ENCODE peak calls at places on chromosomes 12 and 14, in six cellular contexts. One of them, this sample, is unnamed.

GRCh38 chr14:60346706-60347105 is 97.7 kb downstream of the PPM1A start:
- DNase-seq in IMR-90: peak; percentile 4
- DNase-seq in H54: no peak
- DNase-seq in kidney tubule cell: peak; percentile 19
- DNase-seq in activated CD4-positive, alpha-beta T cell treated with anti-CD3 and anti-CD28 coated beads, Interleukin-2, amount 50 U/mL, for 1 hour: no peak
- DNase-seq in NCI-H446: no peak
- DNase-seq in this sample: no peak

GRCh38 chr12:53098982-53099651 is 1.6 kb downstream of the IGFBP6 start:
- DNase-seq in IMR-90: peak; percentile 95
- DNase-seq in H54: peak; percentile 96
- DNase-seq in kidney tubule cell: peak; percentile 93
- DNase-seq in activated CD4-positive, alpha-beta T cell treated with anti-CD3 and anti-CD28 coated beads, Interleukin-2, amount 50 U/mL, for 1 hour: peak; percentile 89
- DNase-seq in NCI-H446: peak; percentile 47
- DNase-seq in this sample: peak; percentile 95

GRCh38 chr12:58787021-58787760 is 133.1 kb downstream of the LRIG3 start:
- DNase-seq in IMR-90: no peak
- DNase-seq in H54: no peak
- DNase-seq in kidney tubule cell: no peak
- DNase-seq in activated CD4-positive, alpha-beta T cell treated with anti-CD3 and anti-CD28 coated beads, Interleukin-2, amount 50 U/mL, for 1 hour: no peak
- DNase-seq in NCI-H446: no peak
- DNase-seq in this sample: no peak

GRCh38 chr14:56216631-56217379 is 98.6 kb downstream of the PELI2 start:
- DNase-seq in IMR-90: peak; percentile 28
- DNase-seq in H54: no peak
- DNase-seq in kidney tubule cell: no peak
- DNase-seq in activated CD4-positive, alpha-beta T cell treated with anti-CD3 and anti-CD28 coated beads, Interleukin-2, amount 50 U/mL, for 1 hour: no peak
- DNase-seq in NCI-H446: no peak
- DNase-seq in this sample: no peak

GRCh38 chr12:34295366-34296142 is 273.3 kb downstream of the ALG10 start:
- DNase-seq in IMR-90: no peak
- DNase-seq in H54: no peak
- DNase-seq in kidney tubule cell: no peak
- DNase-seq in activated CD4-positive, alpha-beta T cell treated with anti-CD3 and anti-CD28 coated beads, Interleukin-2, amount 50 U/mL, for 1 hour: no peak
- DNase-seq in NCI-H446: no peak
- DNase-seq in this sample: no peak

GRCh38 chr12:114232187-114232586 is 173.8 kb downstream of the TBX5 start:
- DNase-seq in IMR-90: no peak
- DNase-seq in H54: no peak
- DNase-seq in kidney tubule cell: no peak
- DNase-seq in activated CD4-positive, alpha-beta T cell treated with anti-CD3 and anti-CD28 coated beads, Interleukin-2, amount 50 U/mL, for 1 hour: no peak
- DNase-seq in NCI-H446: no peak
- DNase-seq in this sample: no peak

GRCh38 chr14:94029250-94029649 is 3.1 kb downstream of the OTUB2 start:
- DNase-seq in IMR-90: no peak
- DNase-seq in H54: no peak
- DNase-seq in kidney tubule cell: no peak
- DNase-seq in activated CD4-positive, alpha-beta T cell treated with anti-CD3 and anti-CD28 coated beads, Interleukin-2, amount 50 U/mL, for 1 hour: no peak
- DNase-seq in NCI-H446: no peak
- DNase-seq in this sample: no peak

GRCh38 chr12:47979166-47979565 is 15.8 kb downstream of the TMEM106C start:
- DNase-seq in IMR-90: no peak
- DNase-seq in H54: no peak
- DNase-seq in kidney tubule cell: no peak
- DNase-seq in activated CD4-positive, alpha-beta T cell treated with anti-CD3 and anti-CD28 coated beads, Interleukin-2, amount 50 U/mL, for 1 hour: no peak
- DNase-seq in NCI-H446: no peak
- DNase-seq in this sample: no peak

GRCh38 chr12:39427360-39427808 is 15.5 kb downstream of the KIF21A start:
- DNase-seq in IMR-90: no peak
- DNase-seq in H54: no peak
- DNase-seq in kidney tubule cell: no peak
- DNase-seq in activated CD4-positive, alpha-beta T cell treated with anti-CD3 and anti-CD28 coated beads, Interleukin-2, amount 50 U/mL, for 1 hour: no peak
- DNase-seq in NCI-H446: no peak
- DNase-seq in this sample: no peak

GRCh38 chr14:84323963-84324362 is 1206.0 kb upstream of the FLRT2 start:
- DNase-seq in IMR-90: no peak
- DNase-seq in H54: no peak
- DNase-seq in kidney tubule cell: peak; percentile 47
- DNase-seq in activated CD4-positive, alpha-beta T cell treated with anti-CD3 and anti-CD28 coated beads, Interleukin-2, amount 50 U/mL, for 1 hour: no peak
- DNase-seq in NCI-H446: no peak
- DNase-seq in this sample: no peak